ENCODE peak calls at places on chromosomes 12 and 14, in six cellular contexts. One of them, this sample, is unnamed.

GRCh38 chr12:49698619-49699545 is 8.3 kb downstream of the FMNL3 start:
- DNase-seq in neuronal stem cell: no peak
- DNase-seq in IMR-90: peak; percentile 71
- DNase-seq in mesendoderm: peak; percentile 86
- DNase-seq in mesenchymal stem cell: peak; percentile 87
- DNase-seq in H1: peak; percentile 57
- DNase-seq in this sample: peak; percentile 88

GRCh38 chr14:54252072-54252730 is 144.6 kb upstream of the CDKN3 start:
- DNase-seq in neuronal stem cell: no peak
- DNase-seq in IMR-90: peak; percentile 58
- DNase-seq in mesendoderm: peak; percentile 41
- DNase-seq in mesenchymal stem cell: peak; percentile 63
- DNase-seq in H1: no peak
- DNase-seq in this sample: no peak

GRCh38 chr14:92687681-92688433 is 60.6 kb downstream of the LGMN start:
- DNase-seq in neuronal stem cell: peak; percentile 37
- DNase-seq in IMR-90: no peak
- DNase-seq in mesendoderm: peak; percentile 44
- DNase-seq in mesenchymal stem cell: peak; percentile 46
- DNase-seq in H1: peak; percentile 63
- DNase-seq in this sample: peak; percentile 53

GRCh38 chr12:93243689-93244513 is 133.8 kb upstream of the NUDT4 start:
- DNase-seq in neuronal stem cell: no peak
- DNase-seq in IMR-90: peak; percentile 78
- DNase-seq in mesendoderm: no peak
- DNase-seq in mesenchymal stem cell: peak; percentile 92
- DNase-seq in H1: no peak
- DNase-seq in this sample: no peak

GRCh38 chr12:1083888-1084262 is 92.9 kb downstream of the ERC1 start:
- DNase-seq in neuronal stem cell: no peak
- DNase-seq in IMR-90: peak; percentile 69
- DNase-seq in mesendoderm: peak; percentile 57
- DNase-seq in mesenchymal stem cell: peak; percentile 59
- DNase-seq in H1: no peak
- DNase-seq in this sample: no peak

GRCh38 chr14:24938593-24938992 is 111.4 kb downstream of the STXBP6 start:
- DNase-seq in neuronal stem cell: no peak
- DNase-seq in IMR-90: peak; percentile 31
- DNase-seq in mesendoderm: peak; percentile 14
- DNase-seq in mesenchymal stem cell: peak; percentile 29
- DNase-seq in H1: no peak
- DNase-seq in this sample: no peak

GRCh38 chr14:49975286-49975685 is 82.4 kb downstream of the ARF6 start:
- DNase-seq in neuronal stem cell: no peak
- DNase-seq in IMR-90: peak; percentile 93
- DNase-seq in mesendoderm: no peak
- DNase-seq in mesenchymal stem cell: peak; percentile 96
- DNase-seq in H1: no peak
- DNase-seq in this sample: no peak

GRCh38 chr12:12606793-12607589 is 4.7 kb upstream of the CREBL2 start:
- DNase-seq in neuronal stem cell: no peak
- DNase-seq in IMR-90: peak; percentile 65
- DNase-seq in mesendoderm: peak; percentile 45
- DNase-seq in mesenchymal stem cell: peak; percentile 13
- DNase-seq in H1: no peak
- DNase-seq in this sample: no peak

GRCh38 chr14:53571589-53571988 is 385.0 kb downstream of the BMP4 start:
- DNase-seq in neuronal stem cell: no peak
- DNase-seq in IMR-90: peak; percentile 14
- DNase-seq in mesendoderm: no peak
- DNase-seq in mesenchymal stem cell: peak; percentile 18
- DNase-seq in H1: no peak
- DNase-seq in this sample: no peak

GRCh38 chr12:32718926-32719325 is 36.8 kb downstream of the YARS2 start:
- DNase-seq in neuronal stem cell: no peak
- DNase-seq in IMR-90: no peak
- DNase-seq in mesendoderm: no peak
- DNase-seq in mesenchymal stem cell: no peak
- DNase-seq in H1: no peak
- DNase-seq in this sample: no peak

GRCh38 chr12:20368653-20369163 is 371 bp downstream of the PDE3A start:
- DNase-seq in neuronal stem cell: peak; percentile 67
- DNase-seq in IMR-90: peak; percentile 37
- DNase-seq in mesendoderm: peak; percentile 68
- DNase-seq in mesenchymal stem cell: peak; percentile 76
- DNase-seq in H1: no peak
- DNase-seq in this sample: peak; percentile 57

GRCh38 chr14:76644875-76645518 is 116.3 kb upstream of the VASH1 start:
- DNase-seq in neuronal stem cell: peak; percentile 49
- DNase-seq in IMR-90: peak; percentile 12
- DNase-seq in mesendoderm: peak; percentile 61
- DNase-seq in mesenchymal stem cell: peak; percentile 12
- DNase-seq in H1: peak; percentile 82
- DNase-seq in this sample: peak; percentile 71

GRCh38 chr12:104910196-104910840 is 47.8 kb downstream of the SLC41A2 start:
- DNase-seq in neuronal stem cell: no peak
- DNase-seq in IMR-90: peak; percentile 62
- DNase-seq in mesendoderm: no peak
- DNase-seq in mesenchymal stem cell: no peak
- DNase-seq in H1: no peak
- DNase-seq in this sample: no peak

GRCh38 chr12:31724597-31724996 is 4.2 kb downstream of the AMN1 start:
- DNase-seq in neuronal stem cell: no peak
- DNase-seq in IMR-90: no peak
- DNase-seq in mesendoderm: no peak
- DNase-seq in mesenchymal stem cell: no peak
- DNase-seq in H1: no peak
- DNase-seq in this sample: no peak

GRCh38 chr12:45727994-45728624 is 1.4 kb upstream of the ARID2 start:
- DNase-seq in neuronal stem cell: no peak
- DNase-seq in IMR-90: peak; percentile 5
- DNase-seq in mesendoderm: no peak
- DNase-seq in mesenchymal stem cell: no peak
- DNase-seq in H1: no peak
- DNase-seq in this sample: no peak

GRCh38 chr12:108594-108993 is 42.0 kb downstream of the IQSEC3 start:
- DNase-seq in neuronal stem cell: no peak
- DNase-seq in IMR-90: no peak
- DNase-seq in mesendoderm: no peak
- DNase-seq in mesenchymal stem cell: no peak
- DNase-seq in H1: no peak
- DNase-seq in this sample: no peak

GRCh38 chr12:91718326-91718725 is 427.3 kb downstream of the BTG1 start:
- DNase-seq in neuronal stem cell: no peak
- DNase-seq in IMR-90: no peak
- DNase-seq in mesendoderm: no peak
- DNase-seq in mesenchymal stem cell: no peak
- DNase-seq in H1: no peak
- DNase-seq in this sample: no peak

GRCh38 chr12:49974677-49975369 is 2.1 kb downstream of the AQP6 start:
- DNase-seq in neuronal stem cell: no peak
- DNase-seq in IMR-90: no peak
- DNase-seq in mesendoderm: no peak
- DNase-seq in mesenchymal stem cell: no peak
- DNase-seq in H1: no peak
- DNase-seq in this sample: no peak

GRCh38 chr14:99009875-99010274 is 262.1 kb downstream of the BCL11B start:
- DNase-seq in neuronal stem cell: no peak
- DNase-seq in IMR-90: no peak
- DNase-seq in mesendoderm: no peak
- DNase-seq in mesenchymal stem cell: no peak
- DNase-seq in H1: no peak
- DNase-seq in this sample: no peak
- H3K4me1 ChIP-seq in neuronal stem cell: no peaks in the 10 kb centered on the region
- H3K4me1 ChIP-seq in IMR-90: no peaks in the 10 kb centered on the region
- H3K4me1 ChIP-seq in mesendoderm: no peaks in the 10 kb centered on the region
- H3K4me1 ChIP-seq in mesenchymal stem cell: no peaks in the 10 kb centered on the region
- H3K4me1 ChIP-seq in H1: no peaks in the 10 kb centered on the region
- H3K4me1 ChIP-seq in this sample: no peaks in the 10 kb centered on the region

GRCh38 chr14:69086537-69086936 is 66.4 kb downstream of the DCAF5 start:
- DNase-seq in neuronal stem cell: no peak
- DNase-seq in IMR-90: no peak
- DNase-seq in mesendoderm: no peak
- DNase-seq in mesenchymal stem cell: no peak
- DNase-seq in H1: no peak
- DNase-seq in this sample: no peak

GRCh38 chr14:69084023-69084422 is 68.9 kb downstream of the DCAF5 start:
- DNase-seq in neuronal stem cell: no peak
- DNase-seq in IMR-90: no peak
- DNase-seq in mesendoderm: peak; percentile 59
- DNase-seq in mesenchymal stem cell: no peak
- DNase-seq in H1: no peak
- DNase-seq in this sample: no peak

GRCh38 chr14:69088523-69089445 is 64.1 kb downstream of the DCAF5 start:
- DNase-seq in neuronal stem cell: no peak
- DNase-seq in IMR-90: peak; percentile 70
- DNase-seq in mesendoderm: no peak
- DNase-seq in mesenchymal stem cell: peak; percentile 93
- DNase-seq in H1: no peak
- DNase-seq in this sample: no peak

GRCh38 chr14:69090187-69090789 is 62.6 kb downstream of the DCAF5 start:
- DNase-seq in neuronal stem cell: no peak
- DNase-seq in IMR-90: peak; percentile 55
- DNase-seq in mesendoderm: peak; percentile 61
- DNase-seq in mesenchymal stem cell: peak; percentile 43
- DNase-seq in H1: no peak
- DNase-seq in this sample: peak; percentile 40

GRCh38 chr14:69087061-69087461 is 65.9 kb downstream of the DCAF5 start:
- DNase-seq in neuronal stem cell: no peak
- DNase-seq in IMR-90: peak; percentile 28
- DNase-seq in mesendoderm: no peak
- DNase-seq in mesenchymal stem cell: no peak
- DNase-seq in H1: no peak
- DNase-seq in this sample: no peak
- H2BK120ac ChIP-seq in neuronal stem cell: no peak overlapping the region
- H2BK120ac ChIP-seq in IMR-90: no peak overlapping the region
- H2BK120ac ChIP-seq in mesendoderm: no peak overlapping the region
- H2BK120ac ChIP-seq in mesenchymal stem cell: no peak overlapping the region
- H2BK120ac ChIP-seq in H1: no peak overlapping the region
- H2BK120ac ChIP-seq in this sample: no peak overlapping the region

GRCh38 chr14:22842211-22843122 is 6.1 kb downstream of the MMP14 start:
- DNase-seq in neuronal stem cell: no peak
- DNase-seq in IMR-90: no peak
- DNase-seq in mesendoderm: no peak
- DNase-seq in mesenchymal stem cell: no peak
- DNase-seq in H1: peak; percentile 32
- DNase-seq in this sample: no peak

GRCh38 chr14:22841311-22841710 is 4.9 kb downstream of the MMP14 start:
- DNase-seq in neuronal stem cell: no peak
- DNase-seq in IMR-90: no peak
- DNase-seq in mesendoderm: no peak
- DNase-seq in mesenchymal stem cell: no peak
- DNase-seq in H1: no peak
- DNase-seq in this sample: no peak

GRCh38 chr14:22839159-22839779 is 2.9 kb downstream of the MMP14 start:
- DNase-seq in neuronal stem cell: no peak
- DNase-seq in IMR-90: peak; percentile 54
- DNase-seq in mesendoderm: peak; percentile 54
- DNase-seq in mesenchymal stem cell: peak; percentile 53
- DNase-seq in H1: no peak
- DNase-seq in this sample: no peak

GRCh38 chr14:22843123-22843925 is 6.9 kb downstream of the MMP14 start:
- DNase-seq in neuronal stem cell: no peak
- DNase-seq in IMR-90: no peak
- DNase-seq in mesendoderm: no peak
- DNase-seq in mesenchymal stem cell: no peak
- DNase-seq in H1: peak; percentile 33
- DNase-seq in this sample: no peak

DNA sequence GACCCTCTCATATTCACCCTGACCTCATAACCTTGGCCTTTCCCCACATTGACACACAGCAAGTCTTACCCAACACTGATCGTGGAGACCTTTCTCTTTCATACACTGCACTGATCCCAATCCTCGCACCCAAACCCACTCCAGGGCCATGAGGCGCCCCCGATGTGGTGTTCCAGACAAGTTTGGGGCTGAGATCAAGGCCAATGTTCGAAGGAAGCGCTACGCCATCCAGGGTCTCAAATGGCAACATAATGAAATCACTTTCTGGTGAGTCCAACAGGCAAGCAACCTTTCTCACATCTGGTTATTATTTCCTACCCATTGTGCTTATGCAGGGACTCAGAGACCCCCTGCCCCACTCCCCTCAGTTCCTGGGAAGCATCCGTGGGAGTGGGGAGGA is 5.4 kb downstream of the MMP14 start:
- DNase-seq in neuronal stem cell: no peak
- DNase-seq in IMR-90: no peak
- DNase-seq in mesendoderm: no peak
- DNase-seq in mesenchymal stem cell: no peak
- DNase-seq in H1: no peak
- DNase-seq in this sample: no peak
- H3K4me1 ChIP-seq in neuronal stem cell: no peaks in the 10 kb centered on the region
- H3K4me1 ChIP-seq in IMR-90: peaks cover 27% of the 10 kb centered on the region
- H3K4me1 ChIP-seq in mesendoderm: peaks cover 10% of the 10 kb centered on the region
- H3K4me1 ChIP-seq in mesenchymal stem cell: peaks cover 29% of the 10 kb centered on the region
- H3K4me1 ChIP-seq in H1: peaks cover 15% of the 10 kb centered on the region
- H3K4me1 ChIP-seq in this sample: peaks cover 9% of the 10 kb centered on the region

GRCh38 chr14:68521557-68521901 is 271.3 kb downstream of the ZFP36L1 start:
- DNase-seq in neuronal stem cell: no peak
- DNase-seq in IMR-90: no peak
- DNase-seq in mesendoderm: no peak
- DNase-seq in mesenchymal stem cell: no peak
- DNase-seq in H1: no peak
- DNase-seq in this sample: no peak

GRCh38 chr14:68520637-68521556 is 272.0 kb downstream of the ZFP36L1 start:
- DNase-seq in neuronal stem cell: no peak
- DNase-seq in IMR-90: no peak
- DNase-seq in mesendoderm: peak; percentile 93
- DNase-seq in mesenchymal stem cell: no peak
- DNase-seq in H1: no peak
- DNase-seq in this sample: peak; percentile 78

GRCh38 chr14:68523326-68523610 is 269.6 kb downstream of the ZFP36L1 start:
- DNase-seq in neuronal stem cell: no peak
- DNase-seq in IMR-90: no peak
- DNase-seq in mesendoderm: no peak
- DNase-seq in mesenchymal stem cell: no peak
- DNase-seq in H1: peak; percentile 10
- DNase-seq in this sample: no peak

GRCh38 chr14:68522510-68523325 is 270.1 kb downstream of the ZFP36L1 start:
- DNase-seq in neuronal stem cell: peak; percentile 86
- DNase-seq in IMR-90: no peak
- DNase-seq in mesendoderm: peak; percentile 26
- DNase-seq in mesenchymal stem cell: no peak
- DNase-seq in H1: peak; percentile 27
- DNase-seq in this sample: no peak

DNA sequence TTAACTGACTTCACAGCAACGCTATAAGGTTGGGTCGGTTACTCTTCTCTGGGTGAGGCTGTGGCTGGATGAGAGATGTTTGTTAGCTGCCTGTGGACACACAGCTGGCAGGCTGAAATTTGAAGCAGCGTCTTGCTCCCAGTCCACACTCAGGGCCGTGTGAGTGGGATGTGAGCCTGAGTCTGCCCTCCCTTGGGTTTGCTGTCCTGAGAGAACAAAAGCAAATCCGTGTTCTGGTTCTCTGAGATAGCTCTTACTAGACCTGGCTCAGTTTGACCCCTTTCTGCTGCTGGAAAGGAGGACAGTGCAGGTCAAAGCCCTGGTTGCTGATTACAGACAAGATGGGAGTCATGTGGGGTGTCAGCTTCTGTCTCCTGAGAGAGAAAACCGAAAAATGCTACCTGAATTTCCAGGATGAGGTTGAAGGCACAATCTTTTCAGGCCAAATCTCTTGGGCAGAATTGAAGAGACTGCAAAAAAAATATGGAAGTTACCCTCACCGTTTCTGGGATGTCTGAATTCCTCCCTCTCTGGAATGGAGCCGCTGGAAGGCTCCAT is 270.8 kb downstream of the ZFP36L1 start:
- DNase-seq in neuronal stem cell: no peak
- DNase-seq in IMR-90: no peak
- DNase-seq in mesendoderm: no peak
- DNase-seq in mesenchymal stem cell: no peak
- DNase-seq in H1: no peak
- DNase-seq in this sample: no peak
- H2BK120ac ChIP-seq in neuronal stem cell: peak overlapping the region; percentile 20
- H2BK120ac ChIP-seq in IMR-90: peak overlapping the region; percentile 34
- H2BK120ac ChIP-seq in mesendoderm: no peak overlapping the region
- H2BK120ac ChIP-seq in mesenchymal stem cell: no peak overlapping the region
- H2BK120ac ChIP-seq in H1: peak overlapping the region; percentile 56
- H2BK120ac ChIP-seq in this sample: no peak overlapping the region

This sample was measured in H9.